ENCODE peak calls at places on chromosomes 11 and 22, in six cellular contexts. One of them, this sample, is unnamed. For H3K9me3, the result is how much of the 10 kb centered on the place peaks cover.

GRCh38 chr11:36394056-36394455 is 98.0 kb downstream of the PRR5L start:
- DNase-seq in neural progenitor cell: no peak
- DNase-seq in lung: no peak
- DNase-seq in Caco-2: no peak
- DNase-seq in left ventricle myocardium inferior: no peak
- DNase-seq in body of pancreas: no peak
- DNase-seq in this sample: no peak

GRCh38 chr11:7353100-7353499 is 101.4 kb downstream of the SYT9 start:
- DNase-seq in body of pancreas: peak
- DNase-seq in left ventricle myocardium inferior: no peak
- DNase-seq in neural progenitor cell: peak
- DNase-seq in lung: no peak
- DNase-seq in Caco-2: peak
- DNase-seq in this sample: no peak

GRCh38 chr11:22666700-22667439 is 459 bp downstream of the GAS2 start:
- DNase-seq in Caco-2: peak
- DNase-seq in neural progenitor cell: peak
- DNase-seq in body of pancreas: peak
- DNase-seq in left ventricle myocardium inferior: peak
- DNase-seq in lung: no peak
- DNase-seq in this sample: no peak

GRCh38 chr22:37999236-37999635 is 14.9 kb upstream of the SOX10 start:
- DNase-seq in lung: no peak
- DNase-seq in left ventricle myocardium inferior: no peak
- DNase-seq in neural progenitor cell: no peak
- DNase-seq in Caco-2: no peak
- DNase-seq in body of pancreas: no peak
- DNase-seq in this sample: no peak

GRCh38 chr11:87361891-87362290 is 324.2 kb downstream of the TMEM135 start:
- DNase-seq in neural progenitor cell: no peak
- DNase-seq in left ventricle myocardium inferior: no peak
- DNase-seq in lung: no peak
- DNase-seq in Caco-2: no peak
- DNase-seq in body of pancreas: no peak
- DNase-seq in this sample: no peak

GRCh38 chr11:46229250-46229649 is 48.2 kb upstream of the CREB3L1 start:
- DNase-seq in neural progenitor cell: no peak
- DNase-seq in body of pancreas: no peak
- DNase-seq in Caco-2: no peak
- DNase-seq in lung: no peak
- DNase-seq in left ventricle myocardium inferior: no peak
- DNase-seq in this sample: no peak

GRCh38 chr11:61367406-61367805 is 5.2 kb downstream of the TMEM138 start:
- DNase-seq in body of pancreas: no peak
- DNase-seq in lung: no peak
- DNase-seq in neural progenitor cell: no peak
- DNase-seq in Caco-2: no peak
- DNase-seq in left ventricle myocardium inferior: no peak
- DNase-seq in this sample: no peak

GRCh38 chr11:3642071-3642951 is 519 bp upstream of the ART5 start:
- DNase-seq in lung: peak
- DNase-seq in left ventricle myocardium inferior: peak
- DNase-seq in Caco-2: peak
- DNase-seq in body of pancreas: peak
- DNase-seq in neural progenitor cell: peak
- DNase-seq in this sample: peak

GRCh38 chr11:10943968-10944367 is 86.1 kb upstream of the ZBED5 start:
- DNase-seq in lung: no peak
- DNase-seq in Caco-2: no peak
- DNase-seq in left ventricle myocardium inferior: no peak
- DNase-seq in body of pancreas: no peak
- DNase-seq in neural progenitor cell: no peak
- DNase-seq in this sample: no peak

GRCh38 chr11:10930961-10931760 is 73.3 kb upstream of the ZBED5 start:
- DNase-seq in left ventricle myocardium inferior: peak
- DNase-seq in neural progenitor cell: peak
- DNase-seq in body of pancreas: peak
- DNase-seq in lung: peak
- DNase-seq in Caco-2: peak
- DNase-seq in this sample: peak

GRCh38 chr11:43358308-43358669 is 431 bp upstream of the TTC17 start:
- DNase-seq in lung: no peak
- DNase-seq in body of pancreas: no peak
- DNase-seq in left ventricle myocardium inferior: no peak
- DNase-seq in neural progenitor cell: no peak
- DNase-seq in Caco-2: no peak
- DNase-seq in this sample: no peak

GRCh38 chr22:50676211-50676636 is 3.6 kb downstream of the SHANK3 start:
- DNase-seq in body of pancreas: no peak
- DNase-seq in left ventricle myocardium inferior: no peak
- DNase-seq in Caco-2: no peak
- DNase-seq in neural progenitor cell: no peak
- DNase-seq in lung: no peak
- DNase-seq in this sample: peak

GRCh38 chr11:133202816-133203215 is 329.5 kb downstream of the OPCML start:
- DNase-seq in neural progenitor cell: no peak
- DNase-seq in lung: no peak
- DNase-seq in body of pancreas: no peak
- DNase-seq in left ventricle myocardium inferior: no peak
- DNase-seq in Caco-2: no peak
- DNase-seq in this sample: no peak

GRCh38 chr22:22349455-22349836 is 104.9 kb downstream of the VPREB1 start:
- DNase-seq in lung: no peak
- DNase-seq in Caco-2: no peak
- DNase-seq in neural progenitor cell: no peak
- DNase-seq in body of pancreas: no peak
- DNase-seq in left ventricle myocardium inferior: no peak
- DNase-seq in this sample: no peak

GRCh38 chr11:1486054-1486825 is at the start of gene MOB2:
- DNase-seq in Caco-2: no peak
- DNase-seq in lung: no peak
- DNase-seq in left ventricle myocardium inferior: peak
- DNase-seq in body of pancreas: peak
- DNase-seq in neural progenitor cell: no peak
- DNase-seq in this sample: peak

GRCh38 chr22:43114958-43115357 is 4.4 kb downstream of the BIK start:
- DNase-seq in neural progenitor cell: no peak
- DNase-seq in lung: no peak
- DNase-seq in left ventricle myocardium inferior: no peak
- DNase-seq in body of pancreas: peak
- DNase-seq in Caco-2: no peak
- DNase-seq in this sample: no peak

GRCh38 chr22:34116126-34116525 is 195.8 kb upstream of the LARGE1 start:
- DNase-seq in body of pancreas: no peak
- DNase-seq in neural progenitor cell: no peak
- DNase-seq in Caco-2: no peak
- DNase-seq in left ventricle myocardium inferior: no peak
- DNase-seq in lung: no peak
- DNase-seq in this sample: no peak

GRCh38 chr22:36239150-36239400 is 252 bp downstream of the APOL2 start:
- DNase-seq in body of pancreas: no peak
- DNase-seq in lung: no peak
- DNase-seq in left ventricle myocardium inferior: no peak
- DNase-seq in Caco-2: no peak
- DNase-seq in neural progenitor cell: no peak
- DNase-seq in this sample: no peak

GRCh38 chr11:94737171-94737611 is 31.0 kb upstream of the AMOTL1 start:
- DNase-seq in body of pancreas: no peak
- DNase-seq in neural progenitor cell: no peak
- DNase-seq in Caco-2: peak
- DNase-seq in left ventricle myocardium inferior: no peak
- DNase-seq in lung: no peak
- DNase-seq in this sample: no peak

GRCh38 chr11:66692446-66692845 is 14.8 kb upstream of the RBM4B start:
- DNase-seq in lung: no peak
- DNase-seq in body of pancreas: no peak
- DNase-seq in neural progenitor cell: no peak
- DNase-seq in Caco-2: no peak
- DNase-seq in left ventricle myocardium inferior: no peak
- DNase-seq in this sample: no peak

GRCh38 chr11:31995525-31996123 is 95.2 kb upstream of the RCN1 start:
- DNase-seq in body of pancreas: no peak
- DNase-seq in Caco-2: no peak
- DNase-seq in neural progenitor cell: no peak
- DNase-seq in left ventricle myocardium inferior: no peak
- DNase-seq in lung: no peak
- DNase-seq in this sample: no peak

GRCh38 chr11:96341237-96342130 is 1.5 kb downstream of the MAML2 start:
- DNase-seq in neural progenitor cell: peak
- DNase-seq in body of pancreas: peak
- DNase-seq in left ventricle myocardium inferior: peak
- DNase-seq in Caco-2: peak
- DNase-seq in lung: no peak
- DNase-seq in this sample: peak

GRCh38 chr11:2589538-2589934 is 110.3 kb downstream of the KCNQ1OT1 start:
- DNase-seq in body of pancreas: peak
- DNase-seq in neural progenitor cell: no peak
- DNase-seq in lung: no peak
- DNase-seq in Caco-2: no peak
- DNase-seq in left ventricle myocardium inferior: peak
- DNase-seq in this sample: no peak

GRCh38 chr11:111561801-111562325 is 21.3 kb downstream of the LAYN start:
- DNase-seq in left ventricle myocardium inferior: no peak
- DNase-seq in body of pancreas: no peak
- DNase-seq in Caco-2: no peak
- DNase-seq in neural progenitor cell: no peak
- DNase-seq in lung: no peak
- DNase-seq in this sample: no peak

GRCh38 chr11:77345621-77346020 is 44.1 kb upstream of the GDPD4 start:
- DNase-seq in lung: no peak
- DNase-seq in body of pancreas: no peak
- DNase-seq in left ventricle myocardium inferior: no peak
- DNase-seq in neural progenitor cell: no peak
- DNase-seq in Caco-2: no peak
- DNase-seq in this sample: no peak

GRCh38 chr22:37749831-37750595 is 53.2 kb downstream of the TRIOBP start:
- DNase-seq in Caco-2: no peak
- DNase-seq in lung: no peak
- DNase-seq in body of pancreas: no peak
- DNase-seq in left ventricle myocardium inferior: peak
- DNase-seq in neural progenitor cell: no peak
- DNase-seq in this sample: no peak

GRCh38 chr11:88404932-88405710 is 67.6 kb upstream of the CTSC start:
- DNase-seq in neural progenitor cell: no peak
- DNase-seq in lung: no peak
- DNase-seq in body of pancreas: no peak
- DNase-seq in Caco-2: no peak
- DNase-seq in left ventricle myocardium inferior: no peak
- DNase-seq in this sample: no peak

GRCh38 chr11:128616158-128616557 is 28.8 kb upstream of the ETS1 start:
- DNase-seq in neural progenitor cell: no peak
- DNase-seq in body of pancreas: no peak
- DNase-seq in Caco-2: no peak
- DNase-seq in lung: no peak
- DNase-seq in left ventricle myocardium inferior: no peak
- DNase-seq in this sample: no peak

GRCh38 chr11:116578971-116579687 is 193.7 kb downstream of the BUD13 start:
- DNase-seq in left ventricle myocardium inferior: peak
- DNase-seq in Caco-2: no peak
- DNase-seq in body of pancreas: no peak
- DNase-seq in lung: no peak
- DNase-seq in neural progenitor cell: peak
- DNase-seq in this sample: no peak

GRCh38 chr11:72037554-72038311 is 39.0 kb downstream of the IL18BP start:
- DNase-seq in neural progenitor cell: no peak
- DNase-seq in body of pancreas: no peak
- DNase-seq in lung: no peak
- DNase-seq in left ventricle myocardium inferior: peak
- DNase-seq in Caco-2: no peak
- DNase-seq in this sample: no peak

GRCh38 chr11:3139086-3139440 is 26.0 kb downstream of the OSBPL5 start:
- DNase-seq in Caco-2: no peak
- DNase-seq in left ventricle myocardium inferior: peak
- DNase-seq in lung: no peak
- DNase-seq in body of pancreas: no peak
- DNase-seq in neural progenitor cell: no peak
- DNase-seq in this sample: peak

GRCh38 chr11:26950260-26950719 is 43.6 kb upstream of the FIBIN start:
- DNase-seq in left ventricle myocardium inferior: no peak
- DNase-seq in body of pancreas: no peak
- DNase-seq in Caco-2: no peak
- DNase-seq in neural progenitor cell: no peak
- DNase-seq in lung: peak
- DNase-seq in this sample: no peak

GRCh38 chr11:119892311-119892808 is 163.4 kb upstream of the NECTIN1 start:
- DNase-seq in lung: no peak
- DNase-seq in neural progenitor cell: peak
- DNase-seq in left ventricle myocardium inferior: peak
- DNase-seq in body of pancreas: no peak
- DNase-seq in Caco-2: no peak
- DNase-seq in this sample: no peak

GRCh38 chr11:13298765-13299164 is 21.2 kb downstream of the BMAL1 start:
- DNase-seq in Caco-2: no peak
- DNase-seq in left ventricle myocardium inferior: no peak
- DNase-seq in body of pancreas: no peak
- DNase-seq in lung: no peak
- DNase-seq in neural progenitor cell: no peak
- DNase-seq in this sample: no peak
- TF ChIP-seq CTCF in Caco-2: no peak
- TF ChIP-seq CTCF in left ventricle myocardium inferior: no peak
- TF ChIP-seq CTCF in body of pancreas: no peak
- TF ChIP-seq CTCF in lung: no peak
- TF ChIP-seq CTCF in neural progenitor cell: no peak
- TF ChIP-seq CTCF in this sample: no peak

GRCh38 chr22:30979932-30980331 is 10.9 kb downstream of the TUG1 start:
- DNase-seq in body of pancreas: no peak
- DNase-seq in Caco-2: no peak
- DNase-seq in lung: no peak
- DNase-seq in left ventricle myocardium inferior: no peak
- DNase-seq in neural progenitor cell: no peak
- DNase-seq in this sample: no peak
- H3K9me3 ChIP-seq in body of pancreas: under half
- H3K9me3 ChIP-seq in Caco-2: under half
- H3K9me3 ChIP-seq in lung: under half
- H3K9me3 ChIP-seq in left ventricle myocardium inferior: half or more
- H3K9me3 ChIP-seq in neural progenitor cell: under half
- H3K9me3 ChIP-seq in this sample: under half

DNA sequence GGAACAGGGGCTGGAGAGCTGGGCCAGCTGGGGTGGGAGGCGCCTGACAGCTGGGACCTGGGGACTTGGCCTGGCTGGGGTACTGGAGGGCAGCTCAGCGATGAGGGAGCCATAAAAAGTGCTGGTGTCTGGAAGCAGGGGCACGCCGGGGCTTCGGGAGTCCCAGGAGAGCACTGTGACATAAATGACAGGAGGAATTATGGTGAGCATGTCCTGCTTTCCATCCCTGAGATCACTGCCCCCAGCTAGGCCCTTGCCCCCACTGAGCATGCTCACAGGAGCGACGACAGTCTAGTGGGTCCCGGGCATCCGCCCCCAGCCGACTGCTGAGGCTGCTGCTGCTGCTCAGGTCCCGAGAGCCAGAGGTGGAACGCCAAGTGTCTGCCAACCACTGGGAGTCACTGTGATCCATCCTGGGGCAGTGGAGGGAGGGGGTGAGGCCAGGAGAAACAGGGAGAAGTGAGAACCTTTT is 6.2 kb downstream of the ROBO4 start:
- DNase-seq in body of pancreas: no peak
- DNase-seq in neural progenitor cell: no peak
- DNase-seq in Caco-2: no peak
- DNase-seq in lung: no peak
- DNase-seq in left ventricle myocardium inferior: peak
- DNase-seq in this sample: no peak
- TF ChIP-seq CTCF in body of pancreas: no peak
- TF ChIP-seq CTCF in neural progenitor cell: no peak
- TF ChIP-seq CTCF in Caco-2: no peak
- TF ChIP-seq CTCF in lung: no peak
- TF ChIP-seq CTCF in left ventricle myocardium inferior: no peak
- TF ChIP-seq CTCF in this sample: no peak

GRCh38 chr11:134580635-134581025 is 168.6 kb upstream of the B3GAT1 start:
- DNase-seq in left ventricle myocardium inferior: no peak
- DNase-seq in Caco-2: no peak
- DNase-seq in neural progenitor cell: no peak
- DNase-seq in body of pancreas: no peak
- DNase-seq in lung: peak
- DNase-seq in this sample: no peak
- H3K9me3 ChIP-seq in left ventricle myocardium inferior: under half
- H3K9me3 ChIP-seq in Caco-2: under half
- H3K9me3 ChIP-seq in neural progenitor cell: under half
- H3K9me3 ChIP-seq in body of pancreas: under half
- H3K9me3 ChIP-seq in lung: under half
- H3K9me3 ChIP-seq in this sample: under half